ENCODE peak calls at places on chromosomes 4 and X, in nine cellular contexts. Y, H, U, S, Z, J, E, F and L are unnamed samples.

GRCh38 chr4:136818811-136819210 is 713.5 kb downstream of the PCDH18 start:
- DNase-seq in Y (no peak), H (no peak), U (no peak), S (no peak), Z (no peak), J (no peak), E (no peak), F (no peak), L (no peak)

GRCh38 chr4:109301691-109302365 is 630 bp downstream of the COL25A1 start:
- DNase-seq in Y (no peak), H (peak; percentile 3), U (no peak), S (no peak), Z (no peak), J (peak; percentile 12), E (peak; percentile 14), F (peak; percentile 62), L (peak; percentile 14)

GRCh38 chrX:14660970-14661369 is 131.6 kb downstream of the GLRA2 start:
- DNase-seq in Y (no peak), H (no peak), U (no peak), S (no peak), Z (no peak), J (no peak), E (no peak), F (no peak), L (no peak)

GRCh38 chrX:46757593-46757992 is 1.3 kb downstream of the SLC9A7 start:
- DNase-seq in Y (no peak), H (no peak), U (no peak), S (no peak), Z (no peak), J (no peak), E (no peak), F (no peak), L (no peak)

GRCh38 chr4:188941524-188942109 is 802.4 kb downstream of the TRIML1 start:
- DNase-seq in Y (no peak), H (no peak), U (no peak), S (no peak), Z (no peak), J (no peak), E (no peak), F (no peak), L (no peak)

GRCh38 chrX:153780678-153781427 is at the start of gene SRPK3:
- DNase-seq in Y (no peak), H (no peak), U (no peak), S (no peak), Z (no peak), J (peak; percentile 49), E (no peak), F (no peak), L (no peak)

GRCh38 chr4:71729856-71730255 is 54.0 kb downstream of the GC start:
- DNase-seq in Y (no peak), H (no peak), U (no peak), S (no peak), Z (no peak), J (no peak), E (no peak), F (no peak), L (no peak)

GRCh38 chr4:151117371-151117962 is 18.0 kb downstream of the RPS3A start:
- DNase-seq in Y (peak; percentile 63), H (peak; percentile 65), U (no peak), S (peak; percentile 12), Z (peak; percentile 34), J (peak; percentile 63), E (peak; percentile 70), F (no peak), L (peak; percentile 39)

GRCh38 chr4:88027611-88028608 is 20.5 kb downstream of the PKD2 start:
- DNase-seq in Y (no peak), H (peak; percentile 15), U (no peak), S (no peak), Z (no peak), J (no peak), E (no peak), F (no peak), L (no peak)

GRCh38 chrX:40383969-40384368 is 196.8 kb upstream of the ATP6AP2 start:
- DNase-seq in Y (no peak), H (peak; percentile 2), U (no peak), S (no peak), Z (no peak), J (no peak), E (no peak), F (no peak), L (no peak)

GRCh38 chr4:185384877-185385465 is 10.8 kb downstream of the LRP2BP start:
- DNase-seq in Y (no peak), H (no peak), U (no peak), S (no peak), Z (no peak), J (no peak), E (no peak), F (no peak), L (no peak)

GRCh38 chrX:112738347-112739033 is 58.8 kb upstream of the LHFPL1 start:
- DNase-seq in Y (no peak), H (peak; percentile 33), U (no peak), S (no peak), Z (no peak), J (no peak), E (no peak), F (no peak), L (no peak)

GRCh38 chr4:120897981-120898719 is 24.4 kb downstream of the PRDM5 start:
- DNase-seq in Y (no peak), H (no peak), U (no peak), S (no peak), Z (no peak), J (no peak), E (no peak), F (no peak), L (no peak)

GRCh38 chr4:6194458-6195195 is 5.7 kb downstream of the JAKMIP1 start:
- DNase-seq in Y (no peak), H (no peak), U (no peak), S (no peak), Z (no peak), J (no peak), E (no peak), F (no peak), L (no peak)

GRCh38 chr4:6472387-6473263 is at the start of gene PPP2R2C:
- DNase-seq in Y (no peak), H (no peak), U (no peak), S (no peak), Z (no peak), J (no peak), E (no peak), F (peak; percentile 58), L (no peak)

GRCh38 chr4:38600575-38600974 is 63.4 kb upstream of the KLF3 start:
- DNase-seq in Y (no peak), H (no peak), U (no peak), S (no peak), Z (no peak), J (no peak), E (no peak), F (no peak), L (no peak)

GRCh38 chrX:29468911-29469494 is 746.4 kb upstream of the MAGEB2 start:
- DNase-seq in Y (no peak), H (no peak), U (no peak), S (no peak), Z (no peak), J (no peak), E (no peak), F (no peak), L (no peak)

GRCh38 chr4:26793750-26794149 is 66.9 kb upstream of the STIM2 start:
- DNase-seq in Y (no peak), H (no peak), U (no peak), S (no peak), Z (no peak), J (no peak), E (no peak), F (no peak), L (no peak)

GRCh38 chrX:127732709-127733108 is 319.5 kb downstream of the ACTRT1 start:
- DNase-seq in Y (no peak), H (no peak), U (no peak), S (no peak), Z (no peak), J (no peak), E (no peak), F (no peak), L (no peak)

GRCh38 chr4:38601244-38601915 is 62.6 kb upstream of the KLF3 start:
- DNase-seq in Y (no peak), H (no peak), U (no peak), S (no peak), Z (no peak), J (no peak), E (no peak), F (no peak), L (no peak)